ENCODE peak calls at places on chromosome 3, in five cellular contexts. V, M, E, A and U are unnamed samples.

GRCh38 chr3:40248591-40248990 is 60.9 kb upstream of the EIF1B start:
- DNase-seq in V (no peak), M (no peak), E (no peak), A (no peak), U (no peak)

GRCh38 chr3:143480306-143480852 is 360.8 kb downstream of the CHST2 start:
- DNase-seq in V (no peak), M (no peak), E (peak; percentile 98), A (no peak), U (no peak)

GRCh38 chr3:121592856-121593702 is at the start of gene FBXO40:
- DNase-seq in V (no peak), M (no peak), E (peak; percentile 20), A (no peak), U (no peak)

GRCh38 chr3:15815696-15816095 is 17.9 kb upstream of the ANKRD28 start:
- DNase-seq in V (no peak), M (peak; percentile 75), E (peak; percentile 49), A (no peak), U (no peak)

GRCh38 chr3:156802827-156803606 is 23.1 kb upstream of the LEKR1 start:
- DNase-seq in V (no peak), M (no peak), E (no peak), A (no peak), U (no peak)

GRCh38 chr3:101081990-101082389 is 88.8 kb upstream of the ABI3BP start:
- DNase-seq in V (no peak), M (no peak), E (no peak), A (no peak), U (no peak)

GRCh38 chr3:173945801-173946200 is 548.3 kb downstream of the NLGN1 start:
- DNase-seq in V (no peak), M (peak; percentile 40), E (no peak), A (no peak), U (no peak)

GRCh38 chr3:48347500-48347899 is 14.0 kb upstream of the SPINK8 start:
- DNase-seq in V (no peak), M (no peak), E (no peak), A (no peak), U (no peak)

GRCh38 chr3:188827593-188827992 is 344.2 kb upstream of the TPRG1 start:
- DNase-seq in V (no peak), M (no peak), E (no peak), A (no peak), U (no peak)

GRCh38 chr3:32815812-32816438 is 1.9 kb upstream of the TRIM71 start:
- DNase-seq in V (no peak), M (no peak), E (peak; percentile 15), A (no peak), U (no peak)

GRCh38 chr3:129016366-129016724 is 15.2 kb downstream of the EFCC1 start:
- DNase-seq in V (no peak), M (peak; percentile 35), E (peak; percentile 26), A (peak; percentile 82), U (peak; percentile 57)

GRCh38 chr3:153221748-153222162 is 59.7 kb downstream of the RAP2B start:
- DNase-seq in V (peak; percentile 54), M (no peak), E (peak; percentile 70), A (no peak), U (peak; percentile 66)

GRCh38 chr3:195270350-195271115 is 426 bp downstream of the XXYLT1 start:
- DNase-seq in V (peak; percentile 6), M (peak; percentile 51), E (peak; percentile 62), A (peak; percentile 68), U (peak; percentile 71)

GRCh38 chr3:144185291-144185690 is 213.7 kb downstream of the DIPK2A start:
- DNase-seq in V (no peak), M (no peak), E (no peak), A (no peak), U (no peak)

GRCh38 chr3:119885746-119886530 is 104.0 kb downstream of the NR1I2 start:
- DNase-seq in V (no peak), M (no peak), E (no peak), A (no peak), U (no peak)

GRCh38 chr3:197811343-197811742 is 20.3 kb downstream of the LRCH3 start:
- DNase-seq in V (no peak), M (no peak), E (no peak), A (no peak), U (no peak)

GRCh38 chr3:37138816-37139215 is 35.6 kb downstream of the LRRFIP2 start:
- DNase-seq in V (no peak), M (no peak), E (peak; percentile 20), A (no peak), U (no peak)

GRCh38 chr3:79491029-79491634 is 276.7 kb downstream of the ROBO1 start:
- DNase-seq in V (no peak), M (no peak), E (no peak), A (no peak), U (no peak)

GRCh38 chr3:184145120-184145524 is 10.0 kb downstream of the EIF2B5 start:
- DNase-seq in V (peak; percentile 4), M (peak; percentile 88), E (peak; percentile 89), A (no peak), U (peak; percentile 26)